ENCODE peak calls at places on chromosome 19, in nine cellular contexts. One of them, this sample, is unnamed.

GRCh38 chr19:17311455-17312248 is 2.3 kb downstream of the DDA1 start:
- DNase-seq in epithelial cell of esophagus: peak
- DNase-seq in left ventricle myocardium inferior: no peak
- DNase-seq in nephron progenitor cell: no peak
- DNase-seq in cardiac fibroblast: peak
- DNase-seq in foreskin fibroblast: peak
- DNase-seq in GM23338: no peak
- DNase-seq in brain microvascular endothelial cell: peak
- DNase-seq in MCF 10A: peak
- DNase-seq in this sample: no peak

GRCh38 chr19:19578241-19578640 is 40.2 kb downstream of the CILP2 start:
- DNase-seq in nephron progenitor cell: no peak
- DNase-seq in epithelial cell of esophagus: no peak
- DNase-seq in GM23338: no peak
- DNase-seq in foreskin fibroblast: no peak
- DNase-seq in MCF 10A: no peak
- DNase-seq in brain microvascular endothelial cell: no peak
- DNase-seq in cardiac fibroblast: no peak
- DNase-seq in left ventricle myocardium inferior: no peak
- DNase-seq in this sample: no peak

GRCh38 chr19:13430790-13431582 is 75.3 kb downstream of the CACNA1A start:
- DNase-seq in MCF 10A: peak
- DNase-seq in GM23338: peak
- DNase-seq in left ventricle myocardium inferior: peak
- DNase-seq in epithelial cell of esophagus: peak
- DNase-seq in brain microvascular endothelial cell: peak
- DNase-seq in nephron progenitor cell: peak
- DNase-seq in foreskin fibroblast: peak
- DNase-seq in cardiac fibroblast: peak
- DNase-seq in this sample: peak

GRCh38 chr19:8794823-8795222 is 37.3 kb downstream of the ZNF558 start:
- DNase-seq in nephron progenitor cell: no peak
- DNase-seq in GM23338: no peak
- DNase-seq in MCF 10A: no peak
- DNase-seq in foreskin fibroblast: no peak
- DNase-seq in brain microvascular endothelial cell: no peak
- DNase-seq in left ventricle myocardium inferior: no peak
- DNase-seq in epithelial cell of esophagus: no peak
- DNase-seq in cardiac fibroblast: no peak
- DNase-seq in this sample: no peak

GRCh38 chr19:4415352-4415751 is 12.9 kb downstream of the CHAF1A start:
- DNase-seq in GM23338: peak
- DNase-seq in foreskin fibroblast: peak
- DNase-seq in cardiac fibroblast: no peak
- DNase-seq in brain microvascular endothelial cell: no peak
- DNase-seq in MCF 10A: no peak
- DNase-seq in nephron progenitor cell: no peak
- DNase-seq in epithelial cell of esophagus: no peak
- DNase-seq in left ventricle myocardium inferior: no peak
- DNase-seq in this sample: peak

GRCh38 chr19:39327318-39327717 is 6.7 kb upstream of the LRFN1 start:
- DNase-seq in foreskin fibroblast: no peak
- DNase-seq in brain microvascular endothelial cell: no peak
- DNase-seq in epithelial cell of esophagus: no peak
- DNase-seq in nephron progenitor cell: no peak
- DNase-seq in GM23338: peak
- DNase-seq in cardiac fibroblast: no peak
- DNase-seq in left ventricle myocardium inferior: no peak
- DNase-seq in MCF 10A: no peak
- DNase-seq in this sample: no peak

GRCh38 chr19:8615813-8616596 is 5.5 kb upstream of the ADAMTS10 start:
- DNase-seq in epithelial cell of esophagus: no peak
- DNase-seq in GM23338: peak
- DNase-seq in left ventricle myocardium inferior: peak
- DNase-seq in MCF 10A: peak
- DNase-seq in foreskin fibroblast: peak
- DNase-seq in nephron progenitor cell: peak
- DNase-seq in cardiac fibroblast: peak
- DNase-seq in brain microvascular endothelial cell: peak
- DNase-seq in this sample: peak

GRCh38 chr19:37594982-37595382 is 306 bp downstream of the ZNF540 start:
- DNase-seq in epithelial cell of esophagus: peak
- DNase-seq in nephron progenitor cell: peak
- DNase-seq in cardiac fibroblast: no peak
- DNase-seq in brain microvascular endothelial cell: peak
- DNase-seq in foreskin fibroblast: peak
- DNase-seq in MCF 10A: no peak
- DNase-seq in GM23338: no peak
- DNase-seq in left ventricle myocardium inferior: peak
- DNase-seq in this sample: no peak

GRCh38 chr19:20558011-20558410 is 7.6 kb downstream of the ZNF737 start:
- DNase-seq in brain microvascular endothelial cell: no peak
- DNase-seq in GM23338: peak
- DNase-seq in epithelial cell of esophagus: no peak
- DNase-seq in cardiac fibroblast: no peak
- DNase-seq in MCF 10A: no peak
- DNase-seq in left ventricle myocardium inferior: no peak
- DNase-seq in nephron progenitor cell: no peak
- DNase-seq in foreskin fibroblast: no peak
- DNase-seq in this sample: peak

GRCh38 chr19:54030895-54031586 is 32.7 kb downstream of the VSTM1 start:
- DNase-seq in GM23338: peak
- DNase-seq in foreskin fibroblast: peak
- DNase-seq in MCF 10A: peak
- DNase-seq in cardiac fibroblast: peak
- DNase-seq in epithelial cell of esophagus: no peak
- DNase-seq in left ventricle myocardium inferior: no peak
- DNase-seq in brain microvascular endothelial cell: no peak
- DNase-seq in nephron progenitor cell: no peak
- DNase-seq in this sample: no peak

GRCh38 chr19:34985249-34986022 is 14.7 kb upstream of the GRAMD1A start:
- DNase-seq in nephron progenitor cell: no peak
- DNase-seq in MCF 10A: no peak
- DNase-seq in foreskin fibroblast: peak
- DNase-seq in left ventricle myocardium inferior: peak
- DNase-seq in GM23338: peak
- DNase-seq in brain microvascular endothelial cell: no peak
- DNase-seq in epithelial cell of esophagus: peak
- DNase-seq in cardiac fibroblast: peak
- DNase-seq in this sample: peak

GRCh38 chr19:46494115-46494935 is 1.3 kb downstream of the PNMA8B start:
- DNase-seq in left ventricle myocardium inferior: no peak
- DNase-seq in GM23338: peak
- DNase-seq in brain microvascular endothelial cell: no peak
- DNase-seq in foreskin fibroblast: no peak
- DNase-seq in nephron progenitor cell: no peak
- DNase-seq in MCF 10A: no peak
- DNase-seq in cardiac fibroblast: no peak
- DNase-seq in epithelial cell of esophagus: no peak
- DNase-seq in this sample: no peak

GRCh38 chr19:5171711-5172110 is 168.9 kb downstream of the PTPRS start:
- DNase-seq in epithelial cell of esophagus: no peak
- DNase-seq in MCF 10A: no peak
- DNase-seq in foreskin fibroblast: no peak
- DNase-seq in brain microvascular endothelial cell: no peak
- DNase-seq in cardiac fibroblast: no peak
- DNase-seq in GM23338: no peak
- DNase-seq in nephron progenitor cell: no peak
- DNase-seq in left ventricle myocardium inferior: no peak
- DNase-seq in this sample: no peak

GRCh38 chr19:17351815-17352435 is 14.6 kb downstream of the GTPBP3 start:
- DNase-seq in cardiac fibroblast: no peak
- DNase-seq in foreskin fibroblast: no peak
- DNase-seq in left ventricle myocardium inferior: no peak
- DNase-seq in MCF 10A: no peak
- DNase-seq in epithelial cell of esophagus: no peak
- DNase-seq in brain microvascular endothelial cell: no peak
- DNase-seq in nephron progenitor cell: no peak
- DNase-seq in GM23338: no peak
- DNase-seq in this sample: no peak

GRCh38 chr19:58406818-58407657 is 1.4 kb upstream of the ZNF584 start:
- DNase-seq in MCF 10A: no peak
- DNase-seq in epithelial cell of esophagus: no peak
- DNase-seq in foreskin fibroblast: no peak
- DNase-seq in GM23338: peak
- DNase-seq in nephron progenitor cell: no peak
- DNase-seq in cardiac fibroblast: no peak
- DNase-seq in brain microvascular endothelial cell: no peak
- DNase-seq in left ventricle myocardium inferior: no peak
- DNase-seq in this sample: peak
- TF ChIP-seq CTCF in MCF 10A: no peak
- TF ChIP-seq CTCF in epithelial cell of esophagus: peak
- TF ChIP-seq CTCF in foreskin fibroblast: peak
- TF ChIP-seq CTCF in GM23338: peak
- TF ChIP-seq CTCF in nephron progenitor cell: no peak
- TF ChIP-seq CTCF in cardiac fibroblast: peak
- TF ChIP-seq CTCF in brain microvascular endothelial cell: peak
- TF ChIP-seq CTCF in left ventricle myocardium inferior: peak
- TF ChIP-seq CTCF in this sample: peak

GRCh38 chr19:55101261-55101660 is 16.2 kb downstream of the PPP1R12C start:
- DNase-seq in GM23338: no peak
- DNase-seq in nephron progenitor cell: no peak
- DNase-seq in cardiac fibroblast: no peak
- DNase-seq in foreskin fibroblast: no peak
- DNase-seq in brain microvascular endothelial cell: no peak
- DNase-seq in epithelial cell of esophagus: no peak
- DNase-seq in left ventricle myocardium inferior: no peak
- DNase-seq in MCF 10A: no peak
- DNase-seq in this sample: no peak

GRCh38 chr19:55097864-55098715 is 19.3 kb downstream of the PPP1R12C start:
- DNase-seq in left ventricle myocardium inferior: no peak
- DNase-seq in nephron progenitor cell: no peak
- DNase-seq in epithelial cell of esophagus: no peak
- DNase-seq in brain microvascular endothelial cell: no peak
- DNase-seq in cardiac fibroblast: no peak
- DNase-seq in GM23338: no peak
- DNase-seq in MCF 10A: no peak
- DNase-seq in foreskin fibroblast: no peak
- DNase-seq in this sample: no peak

GRCh38 chr19:55099557-55100506 is 17.6 kb downstream of the PPP1R12C start:
- DNase-seq in brain microvascular endothelial cell: peak
- DNase-seq in cardiac fibroblast: peak
- DNase-seq in GM23338: peak
- DNase-seq in epithelial cell of esophagus: no peak
- DNase-seq in MCF 10A: no peak
- DNase-seq in foreskin fibroblast: no peak
- DNase-seq in nephron progenitor cell: peak
- DNase-seq in left ventricle myocardium inferior: no peak
- DNase-seq in this sample: peak

GRCh38 chr19:55096061-55096701 is 20.5 kb downstream of the EPS8L1 start:
- DNase-seq in cardiac fibroblast: no peak
- DNase-seq in GM23338: peak
- DNase-seq in nephron progenitor cell: no peak
- DNase-seq in MCF 10A: no peak
- DNase-seq in epithelial cell of esophagus: no peak
- DNase-seq in left ventricle myocardium inferior: no peak
- DNase-seq in brain microvascular endothelial cell: no peak
- DNase-seq in foreskin fibroblast: no peak
- DNase-seq in this sample: peak

DNA sequence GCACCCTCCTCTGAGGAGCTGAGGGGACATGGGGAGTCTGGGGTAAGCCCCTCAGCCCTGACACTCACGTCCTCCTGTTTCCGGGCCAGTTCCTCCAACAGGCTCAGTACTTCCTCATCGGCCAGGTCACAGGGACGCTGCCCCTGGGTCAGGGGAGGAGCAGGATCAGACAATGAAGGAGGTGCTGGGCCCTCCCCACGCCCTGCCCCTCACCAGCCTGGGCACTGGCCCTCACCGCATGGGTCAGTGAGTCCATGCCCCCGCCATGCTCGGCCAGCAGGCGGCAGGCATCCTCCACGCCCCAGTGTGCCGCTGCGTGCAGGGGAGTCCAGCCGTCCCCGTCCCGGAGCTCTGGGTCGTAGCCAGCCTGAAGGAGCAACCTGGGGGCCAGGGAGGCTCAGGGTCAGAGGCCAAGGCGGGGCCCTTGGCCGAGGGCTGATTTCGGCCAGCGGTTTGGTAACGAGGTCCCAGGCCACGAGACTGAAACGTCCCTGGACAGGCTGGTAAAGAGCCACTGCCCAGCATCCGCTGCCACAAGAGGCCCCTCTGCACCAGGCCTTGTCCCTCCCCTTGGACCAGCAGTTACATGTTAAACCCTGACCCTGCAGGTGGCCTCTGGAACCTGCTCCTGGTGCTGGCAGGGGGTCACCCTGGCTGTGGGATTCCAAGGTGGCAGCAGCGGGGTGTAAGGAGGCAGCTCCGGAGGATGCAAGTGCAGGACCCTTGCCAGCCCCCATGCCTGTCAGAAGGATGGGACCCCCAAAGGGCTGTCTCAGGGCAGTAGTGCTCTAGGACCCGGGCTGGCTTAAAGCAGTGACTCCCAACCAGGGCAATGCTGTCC is 18.5 kb downstream of the PPP1R12C start:
- DNase-seq in foreskin fibroblast: no peak
- DNase-seq in MCF 10A: no peak
- DNase-seq in cardiac fibroblast: no peak
- DNase-seq in GM23338: no peak
- DNase-seq in nephron progenitor cell: peak
- DNase-seq in brain microvascular endothelial cell: no peak
- DNase-seq in left ventricle myocardium inferior: no peak
- DNase-seq in epithelial cell of esophagus: no peak
- DNase-seq in this sample: no peak
- TF ChIP-seq CTCF in foreskin fibroblast: no peak
- TF ChIP-seq CTCF in MCF 10A: no peak
- TF ChIP-seq CTCF in cardiac fibroblast: peak
- TF ChIP-seq CTCF in GM23338: peak
- TF ChIP-seq CTCF in nephron progenitor cell: peak
- TF ChIP-seq CTCF in brain microvascular endothelial cell: peak
- TF ChIP-seq CTCF in left ventricle myocardium inferior: peak
- TF ChIP-seq CTCF in epithelial cell of esophagus: no peak
- TF ChIP-seq CTCF in this sample: peak

GRCh38 chr19:49915271-49915670 is 13.7 kb upstream of the ATF5 start:
- DNase-seq in epithelial cell of esophagus: no peak
- DNase-seq in brain microvascular endothelial cell: no peak
- DNase-seq in left ventricle myocardium inferior: no peak
- DNase-seq in foreskin fibroblast: no peak
- DNase-seq in MCF 10A: no peak
- DNase-seq in GM23338: no peak
- DNase-seq in nephron progenitor cell: no peak
- DNase-seq in cardiac fibroblast: no peak
- DNase-seq in this sample: no peak
- TF ChIP-seq CTCF in epithelial cell of esophagus: peak
- TF ChIP-seq CTCF in brain microvascular endothelial cell: peak
- TF ChIP-seq CTCF in left ventricle myocardium inferior: no peak
- TF ChIP-seq CTCF in foreskin fibroblast: no peak
- TF ChIP-seq CTCF in MCF 10A: no peak
- TF ChIP-seq CTCF in GM23338: peak
- TF ChIP-seq CTCF in nephron progenitor cell: no peak
- TF ChIP-seq CTCF in cardiac fibroblast: peak
- TF ChIP-seq CTCF in this sample: peak

DNA sequence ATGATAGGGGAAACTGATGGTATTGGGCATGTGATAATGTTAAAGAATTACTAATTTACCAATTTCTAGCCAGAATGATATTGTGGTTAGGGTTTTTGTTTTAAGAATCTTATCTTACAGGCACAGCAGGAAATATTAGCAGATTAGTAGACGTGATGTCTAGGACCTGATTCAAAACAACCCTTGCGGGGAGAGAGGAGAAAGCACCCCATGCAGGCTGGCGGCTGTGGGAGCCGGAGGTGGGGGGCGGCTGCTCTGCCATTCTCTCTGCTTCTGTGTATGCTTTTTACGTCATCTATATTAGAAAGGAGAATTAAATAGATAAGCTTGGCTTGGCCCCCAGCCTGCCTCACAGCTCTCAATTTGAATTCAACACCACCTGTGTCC is 41.5 kb downstream of the MLLT1 start:
- DNase-seq in GM23338: no peak
- DNase-seq in brain microvascular endothelial cell: no peak
- DNase-seq in cardiac fibroblast: no peak
- DNase-seq in foreskin fibroblast: no peak
- DNase-seq in epithelial cell of esophagus: no peak
- DNase-seq in nephron progenitor cell: no peak
- DNase-seq in MCF 10A: no peak
- DNase-seq in left ventricle myocardium inferior: no peak
- DNase-seq in this sample: no peak
- TF ChIP-seq CTCF in GM23338: no peak
- TF ChIP-seq CTCF in brain microvascular endothelial cell: no peak
- TF ChIP-seq CTCF in cardiac fibroblast: no peak
- TF ChIP-seq CTCF in foreskin fibroblast: no peak
- TF ChIP-seq CTCF in epithelial cell of esophagus: no peak
- TF ChIP-seq CTCF in nephron progenitor cell: no peak
- TF ChIP-seq CTCF in MCF 10A: no peak
- TF ChIP-seq CTCF in left ventricle myocardium inferior: peak
- TF ChIP-seq CTCF in this sample: no peak

This sample was measured in H9.